ENCODE peak calls at places on chromosomes 13 and 19, in four cellular contexts. One of them, this sample, is unnamed.

GRCh38 chr19:45900661-45901431 is 1.6 kb downstream of the MYPOP start:
- DNase-seq in MG63: no peak
- DNase-seq in kidney epithelial cell: no peak
- DNase-seq in left ventricle myocardium inferior: no peak
- DNase-seq in this sample: no peak

GRCh38 chr13:67549331-67549730 is 319.2 kb upstream of the PCDH9 start:
- DNase-seq in MG63: no peak
- DNase-seq in left ventricle myocardium inferior: no peak
- DNase-seq in kidney epithelial cell: peak; percentile 51
- DNase-seq in this sample: peak; percentile 91

GRCh38 chr19:17415107-17415506 is 4.7 kb upstream of the MVB12A start:
- DNase-seq in MG63: no peak
- DNase-seq in kidney epithelial cell: no peak
- DNase-seq in left ventricle myocardium inferior: no peak
- DNase-seq in this sample: no peak

GRCh38 chr13:112897956-112898785 is 70.8 kb upstream of the MCF2L start:
- DNase-seq in MG63: no peak
- DNase-seq in left ventricle myocardium inferior: peak; percentile 9
- DNase-seq in kidney epithelial cell: no peak
- DNase-seq in this sample: no peak

GRCh38 chr13:80012281-80012680 is 328.6 kb downstream of the SPRY2 start:
- DNase-seq in kidney epithelial cell: no peak
- DNase-seq in MG63: no peak
- DNase-seq in left ventricle myocardium inferior: no peak
- DNase-seq in this sample: no peak

GRCh38 chr13:20124303-20124702 is 36.5 kb downstream of the GJA3 start:
- DNase-seq in left ventricle myocardium inferior: no peak
- DNase-seq in kidney epithelial cell: no peak
- DNase-seq in MG63: peak; percentile 52
- DNase-seq in this sample: no peak

GRCh38 chr19:16637535-16637934 is 9.5 kb upstream of the MED26 start:
- DNase-seq in kidney epithelial cell: no peak
- DNase-seq in left ventricle myocardium inferior: no peak
- DNase-seq in MG63: no peak
- DNase-seq in this sample: no peak

GRCh38 chr13:23966691-23967615 is 69.7 kb upstream of the C1QTNF9B start:
- DNase-seq in left ventricle myocardium inferior: no peak
- DNase-seq in MG63: no peak
- DNase-seq in kidney epithelial cell: no peak
- DNase-seq in this sample: no peak

GRCh38 chr13:43143591-43143990 is 120.2 kb downstream of the DNAJC15 start:
- DNase-seq in MG63: no peak
- DNase-seq in left ventricle myocardium inferior: no peak
- DNase-seq in kidney epithelial cell: no peak
- DNase-seq in this sample: no peak

GRCh38 chr13:23348270-23349126 is 85.0 kb downstream of the SACS start:
- DNase-seq in MG63: no peak
- DNase-seq in kidney epithelial cell: no peak
- DNase-seq in left ventricle myocardium inferior: no peak
- DNase-seq in this sample: no peak

GRCh38 chr13:31008400-31009115 is 76.1 kb downstream of the TEX26 start:
- DNase-seq in left ventricle myocardium inferior: no peak
- DNase-seq in kidney epithelial cell: no peak
- DNase-seq in MG63: no peak
- DNase-seq in this sample: peak; percentile 43

GRCh38 chr13:109199280-109199679 is 569.9 kb downstream of the MYO16 start:
- DNase-seq in kidney epithelial cell: no peak
- DNase-seq in left ventricle myocardium inferior: no peak
- DNase-seq in MG63: no peak
- DNase-seq in this sample: no peak

GRCh38 chr13:33150146-33150545 is 133.9 kb downstream of the KL start:
- DNase-seq in left ventricle myocardium inferior: no peak
- DNase-seq in kidney epithelial cell: no peak
- DNase-seq in MG63: no peak
- DNase-seq in this sample: peak; percentile 80

GRCh38 chr13:40503966-40504591 is 162.4 kb downstream of the FOXO1 start:
- DNase-seq in left ventricle myocardium inferior: no peak
- DNase-seq in MG63: peak; percentile 81
- DNase-seq in kidney epithelial cell: peak; percentile 93
- DNase-seq in this sample: peak; percentile 100

GRCh38 chr19:16585808-16586476 is 13.7 kb upstream of the SLC35E1 start:
- DNase-seq in MG63: no peak
- DNase-seq in kidney epithelial cell: no peak
- DNase-seq in left ventricle myocardium inferior: no peak
- DNase-seq in this sample: no peak

GRCh38 chr19:8030906-8031305 is 21.7 kb upstream of the CCL25 start:
- DNase-seq in left ventricle myocardium inferior: no peak
- DNase-seq in MG63: peak; percentile 60
- DNase-seq in kidney epithelial cell: no peak
- DNase-seq in this sample: no peak

GRCh38 chr19:30564551-30565011 is 192.4 kb downstream of the ZNF536 start:
- DNase-seq in MG63: no peak
- DNase-seq in kidney epithelial cell: no peak
- DNase-seq in left ventricle myocardium inferior: no peak
- DNase-seq in this sample: no peak

GRCh38 chr13:65836066-65836465 is 1394.1 kb downstream of the PCDH9 start:
- DNase-seq in MG63: no peak
- DNase-seq in kidney epithelial cell: no peak
- DNase-seq in left ventricle myocardium inferior: no peak
- DNase-seq in this sample: no peak

GRCh38 chr13:75173457-75174356 is 308.3 kb downstream of the TBC1D4 start:
- DNase-seq in MG63: no peak
- DNase-seq in kidney epithelial cell: no peak
- DNase-seq in left ventricle myocardium inferior: no peak
- DNase-seq in this sample: peak; percentile 41

GRCh38 chr19:19775891-19776205 is 42.9 kb upstream of the ZNF14 start:
- DNase-seq in MG63: no peak
- DNase-seq in kidney epithelial cell: no peak
- DNase-seq in left ventricle myocardium inferior: no peak
- DNase-seq in this sample: no peak

GRCh38 chr13:45367358-45367757 is 26.4 kb upstream of the TPT1 start:
- DNase-seq in MG63: peak; percentile 92
- DNase-seq in kidney epithelial cell: peak; percentile 97
- DNase-seq in left ventricle myocardium inferior: peak; percentile 28
- DNase-seq in this sample: peak; percentile 91

GRCh38 chr19:40745402-40745780 is 4.9 kb downstream of the ACTMAP start:
- DNase-seq in MG63: peak; percentile 31
- DNase-seq in kidney epithelial cell: peak; percentile 32
- DNase-seq in left ventricle myocardium inferior: no peak
- DNase-seq in this sample: peak; percentile 39

GRCh38 chr19:54338521-54338920 is 441 bp downstream of the LILRA4 start:
- DNase-seq in MG63: no peak
- DNase-seq in left ventricle myocardium inferior: no peak
- DNase-seq in kidney epithelial cell: no peak
- DNase-seq in this sample: no peak

GRCh38 chr13:74930402-74931165 is 551.4 kb downstream of the TBC1D4 start:
- DNase-seq in left ventricle myocardium inferior: no peak
- DNase-seq in MG63: peak; percentile 43
- DNase-seq in kidney epithelial cell: peak; percentile 70
- DNase-seq in this sample: peak; percentile 51

GRCh38 chr13:43905435-43906031 is 25.8 kb downstream of the LACC1 start:
- DNase-seq in kidney epithelial cell: peak; percentile 29
- DNase-seq in left ventricle myocardium inferior: no peak
- DNase-seq in MG63: no peak
- DNase-seq in this sample: peak; percentile 60

GRCh38 chr13:112893570-112894422 is 75.2 kb upstream of the MCF2L start:
- DNase-seq in MG63: no peak
- DNase-seq in kidney epithelial cell: peak; percentile 53
- DNase-seq in left ventricle myocardium inferior: no peak
- DNase-seq in this sample: peak; percentile 5

GRCh38 chr13:90302113-90302512 is 1045.4 kb upstream of the MIR17HG start:
- DNase-seq in kidney epithelial cell: no peak
- DNase-seq in MG63: no peak
- DNase-seq in left ventricle myocardium inferior: no peak
- DNase-seq in this sample: peak; percentile 2

GRCh38 chr19:49554701-49555181 is 25.6 kb downstream of the NOSIP start:
- DNase-seq in kidney epithelial cell: no peak
- DNase-seq in left ventricle myocardium inferior: no peak
- DNase-seq in MG63: no peak
- DNase-seq in this sample: no peak

GRCh38 chr19:2428027-2428690 is 773 bp upstream of the TIMM13 start:
- DNase-seq in MG63: peak; percentile 15
- DNase-seq in left ventricle myocardium inferior: peak; percentile 36
- DNase-seq in kidney epithelial cell: no peak
- DNase-seq in this sample: peak; percentile 2

GRCh38 chr19:51158474-51159129 is 16.5 kb downstream of the SIGLEC7 start:
- DNase-seq in left ventricle myocardium inferior: peak; percentile 52
- DNase-seq in kidney epithelial cell: no peak
- DNase-seq in MG63: peak; percentile 37
- DNase-seq in this sample: peak; percentile 11

GRCh38 chr13:75258159-75258782 is 223.7 kb downstream of the TBC1D4 start:
- DNase-seq in MG63: no peak
- DNase-seq in kidney epithelial cell: no peak
- DNase-seq in left ventricle myocardium inferior: no peak
- DNase-seq in this sample: no peak

GRCh38 chr13:112768795-112769411 is 79.1 kb downstream of the ATP11A start:
- DNase-seq in kidney epithelial cell: no peak
- DNase-seq in left ventricle myocardium inferior: peak; percentile 70
- DNase-seq in MG63: peak; percentile 84
- DNase-seq in this sample: no peak

GRCh38 chr13:26495749-26496148 is 61.7 kb upstream of the WASF3 start:
- DNase-seq in left ventricle myocardium inferior: no peak
- DNase-seq in kidney epithelial cell: no peak
- DNase-seq in MG63: no peak
- DNase-seq in this sample: no peak

GRCh38 chr13:113976711-113977684 is 3.1 kb upstream of the C13orf46 start:
- DNase-seq in MG63: peak; percentile 48
- DNase-seq in kidney epithelial cell: peak; percentile 37
- DNase-seq in left ventricle myocardium inferior: no peak
- DNase-seq in this sample: peak; percentile 61

GRCh38 chr19:49936549-49936948 is 7.2 kb upstream of the NUP62 start:
- DNase-seq in left ventricle myocardium inferior: no peak
- DNase-seq in MG63: no peak
- DNase-seq in kidney epithelial cell: no peak
- DNase-seq in this sample: no peak

GRCh38 chr19:36142496-36142895 is 2.6 kb downstream of the CAPNS1 start:
- DNase-seq in left ventricle myocardium inferior: no peak
- DNase-seq in MG63: no peak
- DNase-seq in kidney epithelial cell: no peak
- DNase-seq in this sample: no peak
- H3K36me3 ChIP-seq in left ventricle myocardium inferior: peaks cover 58% of the 10 kb centered on the region
- H3K36me3 ChIP-seq in MG63: peaks cover 62% of the 10 kb centered on the region
- H3K36me3 ChIP-seq in kidney epithelial cell: peaks cover 11% of the 10 kb centered on the region
- H3K36me3 ChIP-seq in this sample: peaks cover 48% of the 10 kb centered on the region

DNA sequence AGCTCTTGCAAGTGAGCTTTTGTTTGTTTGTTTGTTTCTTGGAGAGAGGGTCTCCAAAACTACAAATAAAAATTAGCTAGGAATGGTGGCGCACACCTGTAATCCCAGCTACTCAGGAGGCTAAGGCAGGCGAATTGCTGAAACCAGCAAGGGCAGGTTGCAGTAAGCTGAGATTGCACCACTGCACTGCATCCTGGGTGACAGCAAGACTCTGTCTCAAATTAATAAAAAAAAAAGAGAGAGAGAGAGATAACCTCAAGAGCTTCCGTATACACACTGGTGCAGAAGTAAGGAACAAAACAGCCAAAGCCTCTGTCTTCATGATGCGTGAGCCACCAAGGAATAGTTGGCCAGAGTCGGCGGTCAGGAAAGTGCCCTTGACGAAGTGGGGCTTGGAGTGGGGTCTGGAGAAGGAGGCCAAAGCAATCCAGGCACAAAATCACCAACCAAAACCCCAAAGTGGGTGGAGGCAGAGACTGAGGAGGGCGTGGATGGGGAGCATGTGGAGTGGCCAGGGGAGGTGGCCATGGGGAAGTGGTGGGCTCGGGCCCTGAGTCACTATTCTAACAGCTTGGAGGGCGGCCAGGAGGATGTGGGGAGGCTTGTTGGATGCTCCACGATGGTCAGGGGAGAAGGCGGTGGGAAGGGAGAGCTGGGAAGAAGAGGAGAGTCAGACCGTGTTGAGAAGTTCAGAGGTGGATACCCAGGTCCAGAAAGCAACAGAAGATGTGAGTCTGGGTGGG is 21.2 kb upstream of the TOMM40 start:
- DNase-seq in MG63: peak; percentile 32
- DNase-seq in kidney epithelial cell: no peak
- DNase-seq in left ventricle myocardium inferior: no peak
- DNase-seq in this sample: peak; percentile 94
- H3K36me3 ChIP-seq in MG63: peaks cover 31% of the 10 kb centered on the region
- H3K36me3 ChIP-seq in kidney epithelial cell: peaks cover 10% of the 10 kb centered on the region
- H3K36me3 ChIP-seq in left ventricle myocardium inferior: peaks cover 68% of the 10 kb centered on the region
- H3K36me3 ChIP-seq in this sample: peaks cover 65% of the 10 kb centered on the region

GRCh38 chr19:5609881-5610280 is 12.7 kb downstream of the SAFB2 start:
- DNase-seq in left ventricle myocardium inferior: no peak
- DNase-seq in kidney epithelial cell: no peak
- DNase-seq in MG63: no peak
- DNase-seq in this sample: no peak

GRCh38 chr19:5617080-5617479 is 5.5 kb downstream of the SAFB2 start:
- DNase-seq in left ventricle myocardium inferior: no peak
- DNase-seq in kidney epithelial cell: no peak
- DNase-seq in MG63: no peak
- DNase-seq in this sample: no peak

GRCh38 chr19:5615756-5616327 is 6.7 kb downstream of the SAFB2 start:
- DNase-seq in left ventricle myocardium inferior: no peak
- DNase-seq in kidney epithelial cell: no peak
- DNase-seq in MG63: no peak
- DNase-seq in this sample: peak; percentile 32

GRCh38 chr19:5612891-5613290 is 9.7 kb downstream of the SAFB2 start:
- DNase-seq in left ventricle myocardium inferior: no peak
- DNase-seq in kidney epithelial cell: no peak
- DNase-seq in MG63: no peak
- DNase-seq in this sample: no peak

DNA sequence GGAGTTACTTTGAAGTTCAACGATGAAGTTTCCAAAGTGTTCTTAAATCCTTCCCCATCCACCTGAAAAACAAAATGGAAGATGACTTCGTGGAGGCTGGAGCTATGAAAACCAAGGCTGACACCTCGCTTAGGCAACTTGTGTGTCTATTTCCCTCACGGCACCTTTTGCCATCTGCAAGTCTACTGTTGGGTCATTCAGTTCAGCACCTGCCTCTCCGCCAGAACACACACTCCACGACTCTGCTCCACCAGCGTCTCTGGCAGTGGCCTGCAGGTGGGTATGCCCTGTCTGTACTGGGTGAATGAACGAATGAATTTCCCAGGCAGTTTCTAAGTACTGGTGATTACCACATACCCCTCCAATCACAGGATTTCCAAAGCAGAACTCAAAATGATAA is 9.1 kb downstream of the SAFB2 start:
- DNase-seq in kidney epithelial cell: no peak
- DNase-seq in MG63: no peak
- DNase-seq in left ventricle myocardium inferior: no peak
- DNase-seq in this sample: no peak
- H3K36me3 ChIP-seq in kidney epithelial cell: peaks cover 2% of the 10 kb centered on the region
- H3K36me3 ChIP-seq in MG63: peaks cover 59% of the 10 kb centered on the region
- H3K36me3 ChIP-seq in left ventricle myocardium inferior: peaks cover 91% of the 10 kb centered on the region
- H3K36me3 ChIP-seq in this sample: peaks cover 65% of the 10 kb centered on the region

DNA sequence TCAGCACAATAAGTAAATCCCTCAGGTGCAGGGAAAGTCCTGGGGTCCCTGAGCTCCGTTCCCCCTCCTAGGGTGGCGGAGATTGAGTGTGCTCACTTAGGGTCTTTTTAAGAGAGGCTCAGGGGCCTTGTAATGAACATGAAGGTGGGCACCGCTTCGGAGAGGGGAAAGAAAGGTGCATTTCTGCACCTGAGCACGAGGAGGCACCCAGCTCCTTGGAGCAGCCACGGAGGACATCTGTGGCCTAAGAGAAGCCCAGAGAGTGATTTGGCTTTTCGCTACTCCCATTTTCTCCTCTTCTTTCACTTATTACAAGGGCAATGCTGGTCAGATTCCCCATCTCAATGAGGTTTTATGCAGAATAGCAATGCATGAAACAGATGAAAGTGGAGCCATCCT is 86.7 kb upstream of the RAP2A start:
- DNase-seq in left ventricle myocardium inferior: no peak
- DNase-seq in kidney epithelial cell: no peak
- DNase-seq in MG63: no peak
- DNase-seq in this sample: no peak
- H3K36me3 ChIP-seq in left ventricle myocardium inferior: peaks cover 70% of the 10 kb centered on the region
- H3K36me3 ChIP-seq in kidney epithelial cell: peaks cover 3% of the 10 kb centered on the region
- H3K36me3 ChIP-seq in MG63: peaks cover 89% of the 10 kb centered on the region
- H3K36me3 ChIP-seq in this sample: peaks cover 35% of the 10 kb centered on the region

This sample was measured in brain microvascular endothelial cell.